ENCODE peak calls at places on chromosomes 3 and 15, in four cellular contexts. E is activated CD8-positive, alpha-beta memory T cell treated with anti-CD3 and anti-CD28 coated beads, Interleukin-2, amount 50 U/mL, for 48 hours; M is Right ventricle myocardium superior; D is right lobe of liver. H is an unnamed sample.

GRCh38 chr15:65326109-65326508 is 21.6 kb downstream of the RNU5B-1 start:
- DNase-seq in E (no peak), M (peak), D (no peak), H (peak)

GRCh38 chr3:84108442-84108971 is 850.3 kb upstream of the CADM2 start:
- DNase-seq in E (no peak), M (no peak), D (no peak), H (no peak)

GRCh38 chr3:6578526-6578925 is 282.4 kb upstream of the GRM7 start:
- DNase-seq in E (no peak), M (no peak), D (no peak), H (no peak)

GRCh38 chr3:93867425-93867824 is 106.3 kb downstream of the PROS1 start:
- DNase-seq in E (no peak), M (no peak), D (no peak), H (no peak)

GRCh38 chr3:25962255-25962654 is 172.4 kb downstream of the OXSM start:
- DNase-seq in E (no peak), M (no peak), D (no peak), H (no peak)

GRCh38 chr3:26460975-26461374 is 161.6 kb upstream of the LRRC3B start:
- DNase-seq in E (no peak), M (no peak), D (no peak), H (no peak)

GRCh38 chr3:65508743-65509422 is 529.8 kb downstream of the MAGI1 start:
- DNase-seq in E (no peak), M (no peak), D (no peak), H (no peak)

GRCh38 chr3:12990781-12991480 is 82.3 kb downstream of the IQSEC1 start:
- DNase-seq in E (no peak), M (peak), D (no peak), H (no peak)

GRCh38 chr3:49717539-49718418 is 1.7 kb downstream of the AMIGO3 start:
- DNase-seq in E (no peak), M (peak), D (peak), H (no peak)

GRCh38 chr3:197216169-197216860 is 82.1 kb downstream of the DLG1 start:
- DNase-seq in E (no peak), M (no peak), D (no peak), H (no peak)

GRCh38 chr3:43005253-43005652 is 26.1 kb downstream of the GASK1A start:
- DNase-seq in E (no peak), M (no peak), D (no peak), H (no peak)

GRCh38 chr15:68843425-68844311 is 23.0 kb upstream of the ANP32A start:
- DNase-seq in E (peak), M (no peak), D (no peak), H (peak)

GRCh38 chr3:40208251-40208650 is 101.3 kb upstream of the EIF1B start:
- DNase-seq in E (no peak), M (no peak), D (no peak), H (no peak)

GRCh38 chr15:74798388-74799254 is 14.0 kb upstream of the LMAN1L start:
- DNase-seq in E (no peak), M (peak), D (peak), H (peak)

GRCh38 chr15:42274693-42274971 is 1.4 kb upstream of the TMEM87A start:
- DNase-seq in E (no peak), M (no peak), D (no peak), H (no peak)

H was measured in Right ventricle myocardium inferior.